ENCODE peak calls at places on chromosomes 12 and 14, in five cellular contexts. X is Peyer's patch, Z is fibroblast of lung, N is progenitor cell of endocrine pancreas, S is spleen. M is an unnamed sample.

GRCh38 chr14:93683241-93683640 is 105.0 kb downstream of the PRIMA1 start:
- DNase-seq in X (no peak), Z (no peak), N (no peak), S (no peak), M (peak; percentile 14)

GRCh38 chr14:56121786-56122185 is 3.6 kb downstream of the PELI2 start:
- DNase-seq in X (no peak), Z (peak; percentile 74), N (no peak), S (no peak), M (no peak)

GRCh38 chr12:131893605-131894312 is 663 bp upstream of the ULK1 start:
- DNase-seq in X (no peak), Z (no peak), N (no peak), S (peak; percentile 68), M (no peak)

GRCh38 chr12:130953783-130954543 is at the start of gene ADGRD1:
- DNase-seq in X (no peak), Z (peak; percentile 85), N (no peak), S (no peak), M (no peak)

GRCh38 chr12:93323625-93324165 is 54.0 kb upstream of the NUDT4 start:
- DNase-seq in X (no peak), Z (peak; percentile 24), N (no peak), S (no peak), M (no peak)

GRCh38 chr12:105764216-105764835 is 374.4 kb downstream of the NUAK1 start:
- DNase-seq in X (no peak), Z (no peak), N (no peak), S (no peak), M (no peak)

GRCh38 chr12:6223545-6223944 is 23.3 kb downstream of the CD9 start:
- DNase-seq in X (no peak), Z (no peak), N (no peak), S (no peak), M (no peak)

GRCh38 chr12:93301171-93301570 is 76.6 kb upstream of the NUDT4 start:
- DNase-seq in X (no peak), Z (no peak), N (no peak), S (no peak), M (no peak)

GRCh38 chr14:59254911-59255545 is 66.6 kb downstream of the DAAM1 start:
- DNase-seq in X (no peak), Z (peak; percentile 57), N (no peak), S (no peak), M (no peak)

GRCh38 chr12:127060310-127060847 is 1206.6 kb upstream of the TMEM132C start:
- DNase-seq in X (no peak), Z (no peak), N (no peak), S (peak; percentile 76), M (no peak)

GRCh38 chr12:52149182-52149641 is 42.6 kb downstream of the KRT80 start:
- DNase-seq in X (no peak), Z (no peak), N (no peak), S (peak; percentile 47), M (no peak)

GRCh38 chr12:79527498-79527897 is 163.3 kb downstream of the PAWR start:
- DNase-seq in X (no peak), Z (no peak), N (no peak), S (no peak), M (no peak)

GRCh38 chr12:65740873-65741600 is 83.2 kb upstream of the HMGA2 start:
- DNase-seq in X (no peak), Z (peak; percentile 82), N (peak; percentile 90), S (peak; percentile 76), M (peak; percentile 81)

GRCh38 chr12:120944645-120945217 is 33.6 kb upstream of the HNF1A start:
- DNase-seq in X (peak; percentile 43), Z (peak; percentile 44), N (peak; percentile 31), S (peak; percentile 71), M (peak; percentile 67)

GRCh38 chr14:95523818-95524448 is 7.5 kb upstream of the SYNE3 start:
- DNase-seq in X (peak; percentile 14), Z (peak; percentile 90), N (no peak), S (no peak), M (no peak)

GRCh38 chr14:52640137-52640536 is 55.2 kb downstream of the ERO1A start:
- DNase-seq in X (no peak), Z (no peak), N (no peak), S (no peak), M (no peak)

GRCh38 chr14:85534914-85535313 is 5.0 kb downstream of the FLRT2 start:
- DNase-seq in X (no peak), Z (peak; percentile 26), N (no peak), S (no peak), M (no peak)

GRCh38 chr12:126086242-126086641 is 1021.0 kb downstream of the AACS start:
- DNase-seq in X (no peak), Z (no peak), N (no peak), S (no peak), M (no peak)

GRCh38 chr12:32535260-32535999 is 136.1 kb downstream of the FGD4 start:
- DNase-seq in X (peak; percentile 61), Z (peak; percentile 83), N (peak; percentile 46), S (peak; percentile 85), M (no peak)

GRCh38 chr14:75068294-75069020 is 984 bp upstream of the ZC2HC1C start:
- DNase-seq in X (no peak), Z (no peak), N (no peak), S (no peak), M (no peak)

GRCh38 chr12:41437578-41437977 is 249.5 kb downstream of the PDZRN4 start:
- DNase-seq in X (no peak), Z (no peak), N (no peak), S (no peak), M (no peak)

GRCh38 chr12:114400925-114401324 is 5.0 kb downstream of the TBX5 start:
- DNase-seq in X (no peak), Z (peak; percentile 94), N (no peak), S (no peak), M (no peak)

GRCh38 chr12:32052300-32052691 is 54.4 kb upstream of the BICD1 start:
- DNase-seq in X (no peak), Z (no peak), N (no peak), S (no peak), M (no peak)

GRCh38 chr14:71235865-71236264 is 328.6 kb downstream of the PCNX1 start:
- DNase-seq in X (no peak), Z (no peak), N (no peak), S (no peak), M (no peak)

GRCh38 chr12:52812073-52812400 is 1.9 kb downstream of the KRT4 start:
- DNase-seq in X (no peak), Z (no peak), N (no peak), S (no peak), M (no peak)

GRCh38 chr14:61632401-61633195 is 62.7 kb upstream of the HIF1A start:
- DNase-seq in X (no peak), Z (no peak), N (no peak), S (no peak), M (no peak)

GRCh38 chr14:79699206-79699605 is 512.1 kb downstream of the DIO2 start:
- DNase-seq in X (no peak), Z (no peak), N (no peak), S (no peak), M (no peak)

DNA sequence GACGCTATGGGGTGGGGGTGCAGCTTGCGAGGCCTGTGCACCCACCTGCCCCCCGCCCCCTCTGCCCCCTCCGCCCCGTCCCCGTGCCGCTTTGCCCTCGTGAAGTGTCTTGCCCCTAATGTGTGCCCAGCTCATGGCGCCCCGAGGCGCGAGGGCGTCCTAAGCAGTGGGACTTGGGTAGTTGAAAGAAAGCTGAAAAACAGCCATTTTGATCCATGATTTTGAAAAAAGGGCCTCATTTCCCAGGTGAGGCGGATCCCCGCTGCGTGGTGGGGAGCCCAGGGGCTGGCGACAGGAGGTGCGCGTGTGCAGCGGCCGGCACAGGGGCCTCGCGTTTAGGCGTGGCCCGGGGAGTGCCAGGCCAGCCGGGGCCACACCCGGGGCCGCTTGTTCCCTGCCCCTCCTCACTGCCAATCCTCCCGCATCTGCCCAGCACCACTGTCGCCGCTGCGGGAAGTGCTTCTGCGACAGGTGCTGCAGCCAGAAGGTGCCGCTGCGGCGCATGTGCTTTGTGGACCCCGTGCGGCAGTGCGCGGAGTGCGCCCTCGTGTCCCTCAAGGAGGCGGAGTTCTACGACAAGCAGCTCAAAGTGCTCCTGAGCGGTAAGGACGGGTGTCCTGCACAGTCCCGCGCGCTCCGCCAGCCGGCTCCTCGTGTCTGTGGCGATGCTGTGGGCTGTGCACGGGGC is 11.8 kb downstream of the ZFYVE21 start:
- DNase-seq in X (no peak), Z (no peak), N (no peak), S (no peak), M (no peak)
- TF ChIP-seq CTCF in X (peak; percentile 46), Z (no peak), N (no peak), S (no peak), M (no peak)

GRCh38 chr12:123232807-123233504 is at the start of the genes MPHOSPH9 and MTRFR:
- DNase-seq in X (peak; percentile 98), Z (peak; percentile 99), N (peak; percentile 97), S (peak; percentile 99), M (peak; percentile 97)

GRCh38 chr12:123231931-123232330 is 1.0 kb downstream of the MPHOSPH9 start:
- DNase-seq in X (no peak), Z (no peak), N (no peak), S (no peak), M (no peak)

GRCh38 chr12:123232472-123232806 is 502 bp downstream of the MPHOSPH9 start:
- DNase-seq in X (no peak), Z (no peak), N (no peak), S (no peak), M (no peak)

GRCh38 chr12:123237646-123238329 is 4.6 kb downstream of the MTRFR start:
- DNase-seq in X (peak; percentile 74), Z (peak; percentile 77), N (peak; percentile 30), S (peak; percentile 84), M (peak; percentile 49)

GRCh38 chr12:123233505-123234299 is 466 bp downstream of the MTRFR start:
- DNase-seq in X (no peak), Z (no peak), N (no peak), S (no peak), M (no peak)
- TF ChIP-seq CTCF in X (peak; percentile 3), Z (no peak), N (no peak), S (no peak), M (no peak)

DNA sequence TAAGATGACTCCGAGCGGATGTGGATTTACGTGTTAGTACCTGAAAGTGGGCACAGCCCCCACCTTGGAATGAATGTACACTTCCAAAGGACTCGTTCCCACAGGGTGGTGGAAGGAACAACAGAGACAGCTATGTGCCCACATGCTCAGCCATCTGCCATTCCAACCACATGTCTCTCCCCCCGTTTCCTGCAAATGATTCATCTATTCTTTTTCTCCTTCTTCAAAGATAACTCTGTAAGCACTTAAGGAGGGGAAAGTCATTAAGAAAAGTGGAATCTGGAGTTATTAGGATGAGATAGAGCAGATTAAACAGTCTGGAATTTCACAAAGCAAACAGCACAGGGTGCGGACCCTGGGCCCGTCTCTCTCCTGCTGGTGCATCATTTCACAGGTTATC is 18.5 kb upstream of the DUSP6 start:
- DNase-seq in X (no peak), Z (peak; percentile 52), N (no peak), S (no peak), M (no peak)
- TF ChIP-seq CTCF in X (no peak), Z (no peak), N (no peak), S (no peak), M (no peak)

DNA sequence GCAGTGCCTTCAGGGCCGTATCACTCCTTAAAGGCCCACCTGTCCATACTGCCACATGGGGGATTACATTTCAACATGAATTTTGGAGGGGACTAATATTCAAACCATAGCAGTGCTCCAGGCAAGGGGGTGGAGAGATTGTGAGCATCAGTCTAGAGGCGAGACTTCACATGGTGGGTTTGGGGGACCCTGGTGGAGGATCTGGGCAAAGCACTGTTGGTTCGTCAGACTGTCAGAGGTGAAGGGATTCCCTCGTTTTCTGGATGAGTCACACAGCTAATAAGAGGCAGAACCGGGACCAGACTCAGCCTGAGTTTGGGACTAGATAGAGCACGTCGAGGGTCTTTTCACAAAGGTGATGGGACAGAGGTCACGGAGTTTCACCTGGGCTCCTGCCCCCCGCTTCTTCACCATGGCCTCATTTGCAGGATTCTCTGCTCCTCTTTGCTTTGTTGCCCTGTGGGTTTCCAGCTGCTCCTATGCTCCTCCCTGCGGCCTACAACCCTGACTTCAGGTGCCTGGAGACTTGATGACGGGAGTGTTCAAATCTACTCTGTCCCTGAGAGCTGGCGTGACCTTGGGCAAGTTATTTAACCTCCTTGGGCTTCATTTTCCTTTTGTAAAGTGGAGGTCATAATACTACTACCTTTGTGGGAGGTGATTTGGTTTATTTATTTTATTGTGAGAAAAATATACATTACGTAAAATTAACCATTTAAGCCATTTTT is 41.5 kb downstream of the TEAD4 start:
- DNase-seq in X (no peak), Z (no peak), N (no peak), S (no peak), M (no peak)
- TF ChIP-seq CTCF in X (no peak), Z (no peak), N (peak; percentile 46), S (no peak), M (peak; percentile 43)

M was measured in neural crest cell.